ENCODE peak calls at places on chromosomes 16 and 17, in nine cellular contexts. One of them, this sample, is unnamed.

GRCh38 chr17:41037853-41038350 is 3.2 kb upstream of the KRTAP1-3 start:
- DNase-seq in ACHN: no peak
- DNase-seq in GM10248: no peak
- DNase-seq in aorta: no peak
- DNase-seq in naive thymus-derived CD4-positive, alpha-beta T cell: no peak
- DNase-seq in T follicular helper cell: no peak
- DNase-seq in NCI-H1048: no peak
- DNase-seq in activated T-helper 1 cell treated with anti-CD3 and anti-CD28 coated beads, Interleukin-12 subunit alpha, Interleukin-12 subunit beta, Interleukin-2, Interleukin-4 antibody, amounts not matched to agents 30 ng/mL and 10 ng/mL and 1 ng/mL, durations not matched to agents 14 hours and 24 hours and 36 hours: no peak
- DNase-seq in D341Med: no peak
- DNase-seq in this sample: no peak

GRCh38 chr16:88570691-88571092 is 489 bp downstream of the ZC3H18 start:
- DNase-seq in activated T-helper 1 cell treated with anti-CD3 and anti-CD28 coated beads, Interleukin-12 subunit alpha, Interleukin-12 subunit beta, Interleukin-2, Interleukin-4 antibody, amounts not matched to agents 30 ng/mL and 10 ng/mL and 1 ng/mL, durations not matched to agents 14 hours and 24 hours and 36 hours: peak; percentile 49
- DNase-seq in naive thymus-derived CD4-positive, alpha-beta T cell: peak; percentile 41
- DNase-seq in T follicular helper cell: peak; percentile 25
- DNase-seq in ACHN: peak; percentile 39
- DNase-seq in GM10248: no peak
- DNase-seq in aorta: no peak
- DNase-seq in D341Med: no peak
- DNase-seq in NCI-H1048: no peak
- DNase-seq in this sample: no peak

GRCh38 chr16:1363501-1364041 is 11.8 kb downstream of the GNPTG start:
- DNase-seq in aorta: no peak
- DNase-seq in GM10248: peak; percentile 87
- DNase-seq in naive thymus-derived CD4-positive, alpha-beta T cell: peak; percentile 58
- DNase-seq in T follicular helper cell: peak; percentile 56
- DNase-seq in ACHN: peak; percentile 56
- DNase-seq in D341Med: peak; percentile 92
- DNase-seq in activated T-helper 1 cell treated with anti-CD3 and anti-CD28 coated beads, Interleukin-12 subunit alpha, Interleukin-12 subunit beta, Interleukin-2, Interleukin-4 antibody, amounts not matched to agents 30 ng/mL and 10 ng/mL and 1 ng/mL, durations not matched to agents 14 hours and 24 hours and 36 hours: peak; percentile 53
- DNase-seq in NCI-H1048: no peak
- DNase-seq in this sample: peak; percentile 56

GRCh38 chr17:61502292-61502691 is 50.1 kb downstream of the TBX4 start:
- DNase-seq in ACHN: no peak
- DNase-seq in aorta: no peak
- DNase-seq in GM10248: no peak
- DNase-seq in naive thymus-derived CD4-positive, alpha-beta T cell: no peak
- DNase-seq in activated T-helper 1 cell treated with anti-CD3 and anti-CD28 coated beads, Interleukin-12 subunit alpha, Interleukin-12 subunit beta, Interleukin-2, Interleukin-4 antibody, amounts not matched to agents 30 ng/mL and 10 ng/mL and 1 ng/mL, durations not matched to agents 14 hours and 24 hours and 36 hours: no peak
- DNase-seq in T follicular helper cell: no peak
- DNase-seq in NCI-H1048: no peak
- DNase-seq in D341Med: no peak
- DNase-seq in this sample: no peak

GRCh38 chr16:75226550-75227360 is 8.0 kb downstream of the CTRB1 start:
- DNase-seq in T follicular helper cell: no peak
- DNase-seq in naive thymus-derived CD4-positive, alpha-beta T cell: no peak
- DNase-seq in NCI-H1048: no peak
- DNase-seq in aorta: no peak
- DNase-seq in D341Med: no peak
- DNase-seq in ACHN: no peak
- DNase-seq in activated T-helper 1 cell treated with anti-CD3 and anti-CD28 coated beads, Interleukin-12 subunit alpha, Interleukin-12 subunit beta, Interleukin-2, Interleukin-4 antibody, amounts not matched to agents 30 ng/mL and 10 ng/mL and 1 ng/mL, durations not matched to agents 14 hours and 24 hours and 36 hours: no peak
- DNase-seq in GM10248: no peak
- DNase-seq in this sample: no peak

GRCh38 chr17:81154961-81155360 is 10.3 kb upstream of the PVALEF start:
- DNase-seq in naive thymus-derived CD4-positive, alpha-beta T cell: no peak
- DNase-seq in D341Med: no peak
- DNase-seq in aorta: no peak
- DNase-seq in activated T-helper 1 cell treated with anti-CD3 and anti-CD28 coated beads, Interleukin-12 subunit alpha, Interleukin-12 subunit beta, Interleukin-2, Interleukin-4 antibody, amounts not matched to agents 30 ng/mL and 10 ng/mL and 1 ng/mL, durations not matched to agents 14 hours and 24 hours and 36 hours: no peak
- DNase-seq in GM10248: no peak
- DNase-seq in NCI-H1048: no peak
- DNase-seq in T follicular helper cell: no peak
- DNase-seq in ACHN: no peak
- DNase-seq in this sample: no peak

GRCh38 chr16:54421220-54421619 is 134.6 kb upstream of the IRX3 start:
- DNase-seq in activated T-helper 1 cell treated with anti-CD3 and anti-CD28 coated beads, Interleukin-12 subunit alpha, Interleukin-12 subunit beta, Interleukin-2, Interleukin-4 antibody, amounts not matched to agents 30 ng/mL and 10 ng/mL and 1 ng/mL, durations not matched to agents 14 hours and 24 hours and 36 hours: no peak
- DNase-seq in aorta: no peak
- DNase-seq in T follicular helper cell: no peak
- DNase-seq in D341Med: no peak
- DNase-seq in NCI-H1048: no peak
- DNase-seq in naive thymus-derived CD4-positive, alpha-beta T cell: no peak
- DNase-seq in ACHN: no peak
- DNase-seq in GM10248: no peak
- DNase-seq in this sample: no peak

GRCh38 chr16:12450381-12450780 is 353.3 kb downstream of the CPPED1 start:
- DNase-seq in GM10248: no peak
- DNase-seq in ACHN: no peak
- DNase-seq in aorta: no peak
- DNase-seq in activated T-helper 1 cell treated with anti-CD3 and anti-CD28 coated beads, Interleukin-12 subunit alpha, Interleukin-12 subunit beta, Interleukin-2, Interleukin-4 antibody, amounts not matched to agents 30 ng/mL and 10 ng/mL and 1 ng/mL, durations not matched to agents 14 hours and 24 hours and 36 hours: no peak
- DNase-seq in NCI-H1048: no peak
- DNase-seq in D341Med: no peak
- DNase-seq in T follicular helper cell: no peak
- DNase-seq in naive thymus-derived CD4-positive, alpha-beta T cell: no peak
- DNase-seq in this sample: no peak

GRCh38 chr17:50684612-50685333 is 22.9 kb downstream of the ANKRD40 start:
- DNase-seq in naive thymus-derived CD4-positive, alpha-beta T cell: no peak
- DNase-seq in aorta: peak; percentile 39
- DNase-seq in ACHN: no peak
- DNase-seq in GM10248: no peak
- DNase-seq in NCI-H1048: no peak
- DNase-seq in T follicular helper cell: no peak
- DNase-seq in D341Med: no peak
- DNase-seq in activated T-helper 1 cell treated with anti-CD3 and anti-CD28 coated beads, Interleukin-12 subunit alpha, Interleukin-12 subunit beta, Interleukin-2, Interleukin-4 antibody, amounts not matched to agents 30 ng/mL and 10 ng/mL and 1 ng/mL, durations not matched to agents 14 hours and 24 hours and 36 hours: no peak
- DNase-seq in this sample: no peak

GRCh38 chr17:46044286-46044928 is 45.4 kb downstream of the STH start:
- DNase-seq in NCI-H1048: peak; percentile 41
- DNase-seq in ACHN: peak; percentile 91
- DNase-seq in activated T-helper 1 cell treated with anti-CD3 and anti-CD28 coated beads, Interleukin-12 subunit alpha, Interleukin-12 subunit beta, Interleukin-2, Interleukin-4 antibody, amounts not matched to agents 30 ng/mL and 10 ng/mL and 1 ng/mL, durations not matched to agents 14 hours and 24 hours and 36 hours: peak; percentile 12
- DNase-seq in D341Med: peak; percentile 85
- DNase-seq in naive thymus-derived CD4-positive, alpha-beta T cell: peak; percentile 60
- DNase-seq in T follicular helper cell: peak; percentile 39
- DNase-seq in aorta: peak; percentile 72
- DNase-seq in GM10248: no peak
- DNase-seq in this sample: peak; percentile 92

GRCh38 chr17:78401246-78401645 is 22.8 kb downstream of the PGS1 start:
- DNase-seq in activated T-helper 1 cell treated with anti-CD3 and anti-CD28 coated beads, Interleukin-12 subunit alpha, Interleukin-12 subunit beta, Interleukin-2, Interleukin-4 antibody, amounts not matched to agents 30 ng/mL and 10 ng/mL and 1 ng/mL, durations not matched to agents 14 hours and 24 hours and 36 hours: no peak
- DNase-seq in D341Med: no peak
- DNase-seq in T follicular helper cell: no peak
- DNase-seq in NCI-H1048: no peak
- DNase-seq in ACHN: no peak
- DNase-seq in aorta: no peak
- DNase-seq in naive thymus-derived CD4-positive, alpha-beta T cell: no peak
- DNase-seq in GM10248: no peak
- DNase-seq in this sample: no peak

GRCh38 chr17:36674278-36674650 is 72.9 kb downstream of the MRM1 start:
- DNase-seq in aorta: no peak
- DNase-seq in activated T-helper 1 cell treated with anti-CD3 and anti-CD28 coated beads, Interleukin-12 subunit alpha, Interleukin-12 subunit beta, Interleukin-2, Interleukin-4 antibody, amounts not matched to agents 30 ng/mL and 10 ng/mL and 1 ng/mL, durations not matched to agents 14 hours and 24 hours and 36 hours: peak; percentile 63
- DNase-seq in NCI-H1048: no peak
- DNase-seq in GM10248: no peak
- DNase-seq in D341Med: no peak
- DNase-seq in naive thymus-derived CD4-positive, alpha-beta T cell: peak; percentile 17
- DNase-seq in ACHN: no peak
- DNase-seq in T follicular helper cell: peak; percentile 25
- DNase-seq in this sample: no peak

This sample was measured in Ammon's horn.